ENCODE peak calls at places on chromosomes 4 and X, in five cellular contexts. S is H7, F is KBM-7, W is RKO, J is HT-29. O is an unnamed sample.

GRCh38 chr4:2787230-2788100 is 5.4 kb upstream of the SH3BP2 start:
- DNase-seq in S (no peak), F (peak), W (no peak), J (no peak), O (peak)

GRCh38 chrX:75273483-75273882 is 402 bp upstream of the UPRT start:
- DNase-seq in S (no peak), F (no peak), W (no peak), J (peak), O (no peak)

GRCh38 chr4:89661490-89661889 is 175.5 kb downstream of the SNCA start:
- DNase-seq in S (peak), F (no peak), W (peak), J (peak), O (peak)

GRCh38 chrX:9064694-9065093 is 30.8 kb upstream of the FAM9B start:
- DNase-seq in S (no peak), F (no peak), W (no peak), J (no peak), O (no peak)

GRCh38 chr4:105306820-105307219 is 160.1 kb downstream of the TET2 start:
- DNase-seq in S (no peak), F (no peak), W (no peak), J (no peak), O (no peak)

GRCh38 chr4:112813790-112814189 is 176.8 kb downstream of the LARP7 start:
- DNase-seq in S (no peak), F (no peak), W (peak), J (no peak), O (no peak)

GRCh38 chr4:70601422-70602039 is 9.5 kb downstream of the AMBN start:
- DNase-seq in S (peak), F (peak), W (peak), J (peak), O (peak)

GRCh38 chr4:114458728-114459127 is 139.9 kb upstream of the UGT8 start:
- DNase-seq in S (no peak), F (no peak), W (no peak), J (no peak), O (no peak)

GRCh38 chr4:41132055-41132683 is 82.2 kb downstream of the APBB2 start:
- DNase-seq in S (no peak), F (no peak), W (no peak), J (peak), O (no peak)

GRCh38 chrX:101417981-101418841 is 10.2 kb downstream of the HNRNPH2 start:
- DNase-seq in S (peak), F (peak), W (peak), J (peak), O (peak)

GRCh38 chr4:242121-242848 is 63.0 kb downstream of the ZNF732 start:
- DNase-seq in S (peak), F (peak), W (peak), J (peak), O (peak)

GRCh38 chr4:156547439-156547838 is 424.2 kb downstream of the PDGFC start:
- DNase-seq in S (no peak), F (peak), W (peak), J (peak), O (no peak)

GRCh38 chr4:3249681-3250437 is 900 bp downstream of the MSANTD1 start:
- DNase-seq in S (no peak), F (no peak), W (no peak), J (no peak), O (no peak)

GRCh38 chrX:39689374-39690104 is 408.2 kb downstream of the BCOR start:
- DNase-seq in S (peak), F (no peak), W (no peak), J (no peak), O (peak)

GRCh38 chrX:111779582-111779981 is 96.4 kb upstream of the TRPC5OS start:
- DNase-seq in S (no peak), F (no peak), W (peak), J (no peak), O (no peak)

GRCh38 chr4:113835005-113835404 is 73.5 kb upstream of the CAMK2D start:
- DNase-seq in S (no peak), F (no peak), W (no peak), J (no peak), O (no peak)

GRCh38 chr4:140595065-140595464 is 26.3 kb upstream of the UCP1 start:
- DNase-seq in S (peak), F (peak), W (no peak), J (peak), O (peak)

GRCh38 chr4:190015538-190016368 is 11.3 kb downstream of the FRG2 start:
- DNase-seq in S (peak), F (no peak), W (no peak), J (no peak), O (no peak)

GRCh38 chr4:148052448-148052847 is 320.6 kb downstream of the ARHGAP10 start:
- DNase-seq in S (no peak), F (no peak), W (no peak), J (no peak), O (no peak)

GRCh38 chrX:48938721-48939416 is 18.5 kb downstream of the OTUD5 start:
- DNase-seq in S (no peak), F (no peak), W (no peak), J (no peak), O (no peak)

GRCh38 chrX:104641176-104641575 is 75.2 kb downstream of the IL1RAPL2 start:
- DNase-seq in S (peak), F (no peak), W (no peak), J (peak), O (peak)

GRCh38 chr4:54050214-54050904 is 14.0 kb downstream of the CHIC2 start:
- DNase-seq in S (no peak), F (no peak), W (no peak), J (no peak), O (no peak)

GRCh38 chr4:78237360-78237759 is 180.2 kb downstream of the FRAS1 start:
- DNase-seq in S (no peak), F (no peak), W (no peak), J (no peak), O (no peak)

GRCh38 chrX:133415276-133416105 is at the start of gene GPC4:
- DNase-seq in S (peak), F (no peak), W (peak), J (peak), O (peak)

GRCh38 chr4:55393461-55394320 is 2.1 kb upstream of the TMEM165 start:
- DNase-seq in S (no peak), F (no peak), W (no peak), J (no peak), O (no peak)

GRCh38 chr4:85426366-85426765 is 48.6 kb upstream of the ARHGAP24 start:
- DNase-seq in S (no peak), F (no peak), W (no peak), J (no peak), O (no peak)

GRCh38 chr4:188423039-188423438 is 283.8 kb downstream of the TRIML1 start:
- DNase-seq in S (no peak), F (no peak), W (no peak), J (no peak), O (no peak)

GRCh38 chr4:121913667-121914066 is 38.2 kb downstream of the TRPC3 start:
- DNase-seq in S (no peak), F (no peak), W (no peak), J (no peak), O (no peak)

GRCh38 chr4:1366371-1367229 is 19.6 kb downstream of the UVSSA start:
- DNase-seq in S (no peak), F (no peak), W (no peak), J (no peak), O (no peak)

O was measured in ELF-1.